ENCODE peak calls at places on chromosomes 11 and 22, in six cellular contexts. One of them, this sample, is unnamed.

GRCh38 chr11:70871881-70872280 is 380.5 kb downstream of the SHANK2 start:
- DNase-seq in GM12878: no peak
- DNase-seq in transverse colon: peak
- DNase-seq in GM12892: no peak
- DNase-seq in stomach: no peak
- DNase-seq in endothelial cell of umbilical vein: no peak
- DNase-seq in this sample: no peak

GRCh38 chr11:60786811-60787567 is 1.9 kb downstream of the MS4A10 start:
- DNase-seq in endothelial cell of umbilical vein: peak
- DNase-seq in GM12892: no peak
- DNase-seq in stomach: peak
- DNase-seq in transverse colon: peak
- DNase-seq in GM12878: no peak
- DNase-seq in this sample: no peak

GRCh38 chr11:68031136-68031459 is 617 bp downstream of the NDUFS8 start:
- DNase-seq in stomach: no peak
- DNase-seq in transverse colon: no peak
- DNase-seq in GM12892: no peak
- DNase-seq in GM12878: no peak
- DNase-seq in endothelial cell of umbilical vein: no peak
- DNase-seq in this sample: no peak

GRCh38 chr22:37353839-37354238 is 71.5 kb downstream of the CYTH4 start:
- DNase-seq in GM12878: no peak
- DNase-seq in GM12892: no peak
- DNase-seq in transverse colon: no peak
- DNase-seq in endothelial cell of umbilical vein: no peak
- DNase-seq in stomach: no peak
- DNase-seq in this sample: no peak

GRCh38 chr11:6413791-6414231 is 5.1 kb downstream of the APBB1 start:
- DNase-seq in GM12878: no peak
- DNase-seq in stomach: no peak
- DNase-seq in endothelial cell of umbilical vein: no peak
- DNase-seq in GM12892: no peak
- DNase-seq in transverse colon: no peak
- DNase-seq in this sample: no peak

GRCh38 chr11:91133361-91133760 is 910.5 kb upstream of the CHORDC1 start:
- DNase-seq in endothelial cell of umbilical vein: peak
- DNase-seq in stomach: no peak
- DNase-seq in transverse colon: no peak
- DNase-seq in GM12878: no peak
- DNase-seq in GM12892: no peak
- DNase-seq in this sample: no peak

GRCh38 chr22:22171357-22172218 is 73.0 kb upstream of the VPREB1 start:
- DNase-seq in endothelial cell of umbilical vein: no peak
- DNase-seq in GM12878: no peak
- DNase-seq in stomach: no peak
- DNase-seq in GM12892: no peak
- DNase-seq in transverse colon: no peak
- DNase-seq in this sample: peak

GRCh38 chr22:46042786-46043185 is 65.8 kb upstream of the WNT7B start:
- DNase-seq in transverse colon: no peak
- DNase-seq in GM12878: no peak
- DNase-seq in endothelial cell of umbilical vein: no peak
- DNase-seq in GM12892: no peak
- DNase-seq in stomach: peak
- DNase-seq in this sample: no peak

GRCh38 chr11:115153731-115154354 is 350.4 kb downstream of the CADM1 start:
- DNase-seq in stomach: no peak
- DNase-seq in endothelial cell of umbilical vein: no peak
- DNase-seq in transverse colon: no peak
- DNase-seq in GM12878: no peak
- DNase-seq in GM12892: no peak
- DNase-seq in this sample: no peak

GRCh38 chr22:32636884-32637283 is 162.3 kb downstream of the FBXO7 start:
- DNase-seq in transverse colon: no peak
- DNase-seq in GM12878: no peak
- DNase-seq in endothelial cell of umbilical vein: no peak
- DNase-seq in stomach: no peak
- DNase-seq in GM12892: no peak
- DNase-seq in this sample: no peak

GRCh38 chr11:73159981-73160777 is 18.1 kb upstream of the FCHSD2 start:
- DNase-seq in GM12892: no peak
- DNase-seq in stomach: no peak
- DNase-seq in GM12878: no peak
- DNase-seq in transverse colon: no peak
- DNase-seq in endothelial cell of umbilical vein: no peak
- DNase-seq in this sample: no peak

GRCh38 chr11:120690406-120690805 is 178.9 kb downstream of the GRIK4 start:
- DNase-seq in transverse colon: no peak
- DNase-seq in endothelial cell of umbilical vein: no peak
- DNase-seq in stomach: no peak
- DNase-seq in GM12892: no peak
- DNase-seq in GM12878: no peak
- DNase-seq in this sample: no peak

GRCh38 chr11:46675288-46675851 is 25.0 kb downstream of the ARHGAP1 start:
- DNase-seq in transverse colon: peak
- DNase-seq in GM12892: no peak
- DNase-seq in endothelial cell of umbilical vein: no peak
- DNase-seq in GM12878: no peak
- DNase-seq in stomach: peak
- DNase-seq in this sample: peak

GRCh38 chr11:82315093-82315492 is 418.6 kb downstream of the FAM181B start:
- DNase-seq in GM12892: no peak
- DNase-seq in GM12878: no peak
- DNase-seq in transverse colon: peak
- DNase-seq in endothelial cell of umbilical vein: no peak
- DNase-seq in stomach: no peak
- DNase-seq in this sample: no peak

GRCh38 chr22:29636751-29637150 is 33.3 kb downstream of the NF2 start:
- DNase-seq in endothelial cell of umbilical vein: no peak
- DNase-seq in stomach: no peak
- DNase-seq in GM12892: no peak
- DNase-seq in transverse colon: no peak
- DNase-seq in GM12878: no peak
- DNase-seq in this sample: no peak

GRCh38 chr11:37858398-37858797 is 1260.4 kb upstream of the RAG2 start:
- DNase-seq in GM12892: no peak
- DNase-seq in transverse colon: no peak
- DNase-seq in GM12878: no peak
- DNase-seq in endothelial cell of umbilical vein: peak
- DNase-seq in stomach: no peak
- DNase-seq in this sample: no peak

GRCh38 chr11:132779487-132779886 is 752.8 kb downstream of the OPCML start:
- DNase-seq in GM12878: no peak
- DNase-seq in endothelial cell of umbilical vein: no peak
- DNase-seq in GM12892: no peak
- DNase-seq in stomach: no peak
- DNase-seq in transverse colon: no peak
- DNase-seq in this sample: no peak

GRCh38 chr22:45503816-45504702 is 1.4 kb downstream of the FBLN1 start:
- DNase-seq in stomach: no peak
- DNase-seq in transverse colon: no peak
- DNase-seq in GM12892: no peak
- DNase-seq in endothelial cell of umbilical vein: no peak
- DNase-seq in GM12878: no peak
- DNase-seq in this sample: no peak

GRCh38 chr11:79414644-79415317 is 26.0 kb downstream of the TENM4 start:
- DNase-seq in stomach: no peak
- DNase-seq in transverse colon: no peak
- DNase-seq in GM12878: no peak
- DNase-seq in endothelial cell of umbilical vein: no peak
- DNase-seq in GM12892: no peak
- DNase-seq in this sample: no peak

GRCh38 chr11:134944986-134945385 is 532.9 kb upstream of the B3GAT1 start:
- DNase-seq in transverse colon: no peak
- DNase-seq in GM12892: no peak
- DNase-seq in GM12878: no peak
- DNase-seq in stomach: no peak
- DNase-seq in endothelial cell of umbilical vein: no peak
- DNase-seq in this sample: no peak

GRCh38 chr11:96228911-96229310 is 114.1 kb downstream of the MAML2 start:
- DNase-seq in stomach: no peak
- DNase-seq in GM12892: no peak
- DNase-seq in transverse colon: no peak
- DNase-seq in endothelial cell of umbilical vein: no peak
- DNase-seq in GM12878: no peak
- DNase-seq in this sample: no peak

GRCh38 chr11:32131321-32131720 is 40.4 kb downstream of the RCN1 start:
- DNase-seq in transverse colon: no peak
- DNase-seq in endothelial cell of umbilical vein: no peak
- DNase-seq in GM12878: no peak
- DNase-seq in stomach: no peak
- DNase-seq in GM12892: no peak
- DNase-seq in this sample: no peak

GRCh38 chr11:119796363-119797060 is 67.5 kb upstream of the NECTIN1 start:
- DNase-seq in stomach: no peak
- DNase-seq in endothelial cell of umbilical vein: no peak
- DNase-seq in transverse colon: no peak
- DNase-seq in GM12878: no peak
- DNase-seq in GM12892: no peak
- DNase-seq in this sample: no peak

GRCh38 chr11:10109836-10110235 is 184.2 kb downstream of the SBF2 start:
- DNase-seq in GM12878: no peak
- DNase-seq in stomach: no peak
- DNase-seq in endothelial cell of umbilical vein: no peak
- DNase-seq in GM12892: no peak
- DNase-seq in transverse colon: no peak
- DNase-seq in this sample: no peak

GRCh38 chr11:10116588-10116987 is 177.4 kb downstream of the SBF2 start:
- DNase-seq in GM12878: no peak
- DNase-seq in endothelial cell of umbilical vein: no peak
- DNase-seq in transverse colon: no peak
- DNase-seq in stomach: no peak
- DNase-seq in GM12892: no peak
- DNase-seq in this sample: no peak

GRCh38 chr11:10117709-10118341 is 176.2 kb downstream of the SBF2 start:
- DNase-seq in GM12892: no peak
- DNase-seq in GM12878: no peak
- DNase-seq in transverse colon: no peak
- DNase-seq in stomach: no peak
- DNase-seq in endothelial cell of umbilical vein: peak
- DNase-seq in this sample: no peak

GRCh38 chr11:10114593-10115404 is 179.2 kb downstream of the SBF2 start:
- DNase-seq in GM12892: no peak
- DNase-seq in endothelial cell of umbilical vein: no peak
- DNase-seq in stomach: no peak
- DNase-seq in GM12878: no peak
- DNase-seq in transverse colon: no peak
- DNase-seq in this sample: no peak

DNA sequence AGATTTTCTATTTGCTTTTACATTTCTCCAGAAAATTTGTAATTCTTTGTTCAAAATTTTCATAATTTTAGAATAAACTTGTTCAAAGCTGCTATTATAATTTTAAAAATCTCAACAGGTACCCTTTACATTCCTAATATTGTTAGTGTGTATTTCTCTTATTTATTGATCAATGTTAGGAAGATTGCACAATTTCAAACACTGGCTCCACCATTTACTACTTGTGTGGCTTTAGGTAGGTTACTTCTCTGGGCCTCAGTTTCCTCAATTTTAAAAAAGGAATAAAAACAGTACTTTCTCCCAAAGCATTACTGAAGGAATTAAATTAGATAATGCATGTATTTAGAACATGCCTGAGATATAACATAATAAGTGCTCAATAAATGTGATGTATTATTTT is 180.2 kb downstream of the SBF2 start:
- DNase-seq in GM12878: no peak
- DNase-seq in stomach: no peak
- DNase-seq in transverse colon: no peak
- DNase-seq in endothelial cell of umbilical vein: no peak
- DNase-seq in GM12892: no peak
- DNase-seq in this sample: no peak
- TF ChIP-seq POLR2AphosphoS5 in GM12878: no peak
- TF ChIP-seq POLR2AphosphoS5 in stomach: no peak
- TF ChIP-seq POLR2AphosphoS5 in transverse colon: no peak
- TF ChIP-seq POLR2AphosphoS5 in endothelial cell of umbilical vein: no peak
- TF ChIP-seq POLR2AphosphoS5 in GM12892: no peak
- TF ChIP-seq POLR2AphosphoS5 in this sample: no peak

DNA sequence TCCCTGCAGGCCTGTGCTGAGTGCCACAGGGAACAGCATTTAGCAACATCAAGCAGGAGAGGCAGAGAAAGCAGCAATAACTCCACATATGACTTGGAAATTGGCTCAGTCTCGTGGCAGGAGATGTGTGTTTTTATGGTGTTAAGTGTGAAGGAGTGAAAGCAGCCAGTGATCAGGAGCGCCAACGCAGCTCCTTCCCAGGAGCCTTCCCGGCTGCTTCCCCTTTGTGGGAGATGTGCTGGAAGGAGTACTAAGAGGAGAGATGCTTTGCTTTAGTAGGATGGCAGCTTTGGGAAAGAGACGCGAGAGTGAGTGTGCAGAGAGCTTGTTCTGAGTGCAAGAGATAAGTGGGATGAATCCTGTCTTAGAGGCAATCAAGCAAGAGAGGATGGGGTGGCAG is 54.7 kb upstream of the KIRREL3 start:
- DNase-seq in GM12878: no peak
- DNase-seq in transverse colon: no peak
- DNase-seq in GM12892: no peak
- DNase-seq in endothelial cell of umbilical vein: no peak
- DNase-seq in stomach: no peak
- DNase-seq in this sample: no peak
- TF ChIP-seq POLR2AphosphoS5 in GM12878: no peak
- TF ChIP-seq POLR2AphosphoS5 in transverse colon: no peak
- TF ChIP-seq POLR2AphosphoS5 in GM12892: no peak
- TF ChIP-seq POLR2AphosphoS5 in endothelial cell of umbilical vein: no peak
- TF ChIP-seq POLR2AphosphoS5 in stomach: no peak
- TF ChIP-seq POLR2AphosphoS5 in this sample: no peak

GRCh38 chr11:86275493-86276370 is 26.3 kb upstream of the HIKESHI start:
- DNase-seq in GM12892: no peak
- DNase-seq in stomach: no peak
- DNase-seq in endothelial cell of umbilical vein: no peak
- DNase-seq in GM12878: no peak
- DNase-seq in transverse colon: no peak
- DNase-seq in this sample: no peak
- TF ChIP-seq POLR2AphosphoS5 in GM12892: no peak
- TF ChIP-seq POLR2AphosphoS5 in stomach: no peak
- TF ChIP-seq POLR2AphosphoS5 in endothelial cell of umbilical vein: no peak
- TF ChIP-seq POLR2AphosphoS5 in GM12878: no peak
- TF ChIP-seq POLR2AphosphoS5 in transverse colon: no peak
- TF ChIP-seq POLR2AphosphoS5 in this sample: no peak

DNA sequence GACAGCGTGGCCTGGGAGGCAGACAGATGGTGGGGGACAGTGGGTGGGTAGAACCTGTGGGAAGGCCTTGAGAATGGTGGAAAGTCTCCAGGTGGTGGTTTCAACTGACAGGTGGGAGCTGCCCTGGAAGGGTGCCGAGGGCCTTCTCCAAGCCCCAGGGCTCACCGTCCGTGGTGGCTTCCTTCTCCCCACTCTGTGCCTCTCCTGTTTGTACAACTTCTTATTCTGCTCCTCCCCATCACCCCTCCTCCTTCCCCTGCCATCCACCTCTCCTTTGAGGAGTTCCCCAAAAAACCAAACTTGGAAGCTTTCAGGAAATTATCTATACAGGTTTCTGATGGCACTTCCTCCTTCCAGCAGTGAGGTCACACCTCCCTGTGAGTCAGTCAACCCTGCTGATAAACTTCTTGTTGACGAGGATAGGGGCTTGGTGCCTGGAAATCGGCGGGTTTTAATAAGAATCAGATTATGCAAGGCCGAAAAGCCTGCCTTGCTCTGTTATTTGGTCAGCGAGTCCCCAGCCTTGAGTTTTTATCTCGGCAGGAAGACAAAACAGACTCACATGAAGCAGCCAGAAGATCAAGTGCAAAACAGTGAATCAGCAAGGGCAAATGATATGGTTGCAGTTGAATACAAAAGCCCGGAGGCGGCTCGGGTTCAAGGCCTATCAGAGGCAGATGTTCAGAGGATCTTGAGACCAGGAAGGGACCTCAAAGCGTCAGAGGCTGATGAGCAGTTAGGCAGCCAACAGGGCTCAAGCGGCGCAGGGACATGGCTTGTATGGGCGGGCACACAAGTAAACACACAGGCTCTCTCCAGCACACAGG is 9.5 kb upstream of the ST3GAL4 start:
- DNase-seq in GM12892: no peak
- DNase-seq in endothelial cell of umbilical vein: peak
- DNase-seq in transverse colon: no peak
- DNase-seq in GM12878: no peak
- DNase-seq in stomach: no peak
- DNase-seq in this sample: no peak
- TF ChIP-seq POLR2AphosphoS5 in GM12892: no peak
- TF ChIP-seq POLR2AphosphoS5 in endothelial cell of umbilical vein: no peak
- TF ChIP-seq POLR2AphosphoS5 in transverse colon: no peak
- TF ChIP-seq POLR2AphosphoS5 in GM12878: no peak
- TF ChIP-seq POLR2AphosphoS5 in stomach: no peak
- TF ChIP-seq POLR2AphosphoS5 in this sample: no peak